ENCODE peak calls at places on chromosomes 7 and 10, in four cellular contexts. S, Z, Y and H are unnamed samples.

GRCh38 chr7:157444011-157444842 is 107.4 kb downstream of the DNAJB6 start:
- DNase-seq in S (no peak), Z (no peak), Y (no peak), H (no peak)

GRCh38 chr10:111076682-111077661 is at the start of gene ADRA2A:
- DNase-seq in S (peak; percentile 40), Z (peak; percentile 46), Y (peak; percentile 74), H (no peak)

GRCh38 chr10:125392140-125392539 is 231.8 kb upstream of the CTBP2 start:
- DNase-seq in S (no peak), Z (no peak), Y (no peak), H (no peak)

GRCh38 chr10:132931258-132931657 is 11.1 kb downstream of the CFAP46 start:
- DNase-seq in S (no peak), Z (no peak), Y (no peak), H (no peak)

GRCh38 chr10:128111686-128112085 is 14.5 kb downstream of the MKI67 start:
- DNase-seq in S (no peak), Z (no peak), Y (no peak), H (no peak)

GRCh38 chr7:14286036-14286435 is 296.6 kb upstream of the ETV1 start:
- DNase-seq in S (no peak), Z (no peak), Y (no peak), H (no peak)

GRCh38 chr10:34628174-34628802 is 186.8 kb downstream of the PARD3 start:
- DNase-seq in S (peak; percentile 62), Z (no peak), Y (peak; percentile 62), H (no peak)

GRCh38 chr7:40579401-40579800 is 444.6 kb downstream of the SUGCT start:
- DNase-seq in S (peak; percentile 71), Z (peak; percentile 84), Y (no peak), H (no peak)

GRCh38 chr7:19522486-19522885 is 186.4 kb downstream of the POLR1F start:
- DNase-seq in S (peak; percentile 85), Z (peak; percentile 79), Y (no peak), H (no peak)

GRCh38 chr7:117950601-117951278 is 77.5 kb upstream of the CTTNBP2 start:
- DNase-seq in S (no peak), Z (no peak), Y (peak; percentile 34), H (no peak)

GRCh38 chr10:74418285-74418872 is 267.4 kb downstream of the ADK start:
- DNase-seq in S (peak; percentile 16), Z (no peak), Y (peak; percentile 13), H (no peak)

GRCh38 chr7:64359543-64359942 is 45.8 kb downstream of the ZNF736 start:
- DNase-seq in S (no peak), Z (no peak), Y (no peak), H (no peak)

GRCh38 chr10:74058071-74058470 is 60.2 kb downstream of the VCL start:
- DNase-seq in S (no peak), Z (no peak), Y (no peak), H (peak; percentile 29)

GRCh38 chr10:71212249-71213126 is at the start of gene UNC5B:
- DNase-seq in S (peak; percentile 90), Z (peak; percentile 90), Y (peak; percentile 96), H (peak; percentile 80)
- H2AFZ ChIP-seq in S (peak within 1 kb of the TSS; percentile 56), Z (peak within 1 kb of the TSS; percentile 68), Y (peak within 1 kb of the TSS; percentile 66), H (peak within 1 kb of the TSS; percentile 37)

GRCh38 chr7:45150199-45150598 is 7.4 kb upstream of the RAMP3 start:
- DNase-seq in S (no peak), Z (no peak), Y (no peak), H (no peak)

GRCh38 chr7:45153238-45153637 is 4.4 kb upstream of the RAMP3 start:
- DNase-seq in S (no peak), Z (peak; percentile 12), Y (no peak), H (peak; percentile 30)

GRCh38 chr7:45149606-45150005 is 8.0 kb upstream of the RAMP3 start:
- DNase-seq in S (no peak), Z (no peak), Y (no peak), H (no peak)

GRCh38 chr7:45151131-45151684 is 6.4 kb upstream of the RAMP3 start:
- DNase-seq in S (no peak), Z (no peak), Y (no peak), H (no peak)

DNA sequence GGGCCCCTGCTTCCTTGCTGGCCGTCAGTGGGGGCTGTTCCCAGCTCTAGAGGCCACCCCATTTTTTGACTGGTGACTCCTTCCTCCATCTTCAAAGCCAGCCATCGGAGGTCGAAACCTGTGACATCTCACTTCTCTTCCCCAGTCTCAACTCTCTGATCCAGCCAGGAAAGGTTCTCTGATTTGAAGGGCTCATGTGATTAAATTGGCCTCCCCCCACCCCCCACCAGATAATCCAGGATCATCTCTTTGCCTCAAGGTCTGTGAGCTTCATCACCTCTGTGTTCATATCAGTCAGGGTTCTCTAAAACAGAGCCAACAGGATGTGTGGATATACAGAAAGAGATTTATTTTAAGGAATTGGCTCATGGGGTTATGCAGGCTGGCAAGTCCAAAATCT is 5.6 kb upstream of the RAMP3 start:
- DNase-seq in S (no peak), Z (no peak), Y (no peak), H (no peak)
- H3K4me2 ChIP-seq in S (no peak overlapping the region), Z (no peak overlapping the region), Y (no peak overlapping the region), H (no peak overlapping the region)

DNA sequence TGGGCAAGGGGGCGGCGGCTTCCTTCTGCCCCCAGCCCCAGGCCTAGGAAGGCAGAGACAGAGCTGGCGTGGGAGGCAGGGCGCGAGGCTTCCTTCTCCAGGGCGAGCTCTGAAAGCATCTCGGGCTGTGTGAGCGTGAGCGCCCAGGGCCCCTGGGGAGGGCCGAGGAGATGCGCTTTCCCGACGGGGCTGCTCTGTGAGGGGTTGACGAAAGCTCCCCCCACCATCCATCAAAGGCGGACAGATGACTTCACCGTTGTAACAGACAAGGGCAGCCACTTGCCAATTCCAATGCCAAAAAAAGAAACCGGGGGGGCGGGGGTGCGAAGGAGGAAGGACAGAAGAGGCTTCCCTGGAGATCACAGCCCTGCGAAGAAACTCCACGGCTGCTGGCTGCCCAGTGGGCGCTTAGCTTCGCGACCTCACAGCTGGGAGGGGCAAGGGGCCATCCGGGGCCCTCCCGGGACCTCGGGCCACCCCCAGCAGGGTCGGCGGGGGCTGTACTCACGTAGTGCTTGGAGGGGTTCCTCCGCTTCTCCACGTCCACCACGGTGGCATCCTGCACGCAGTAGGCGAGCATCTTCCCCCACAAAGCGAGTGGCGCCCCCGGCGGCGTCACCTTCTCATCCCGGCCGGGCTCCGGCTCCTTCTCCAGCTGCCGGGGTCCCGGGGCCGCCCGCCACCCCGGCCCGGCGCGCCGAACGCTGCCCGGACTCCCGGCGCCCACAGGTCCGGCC is 521 bp downstream of the SH3PXD2A start:
- DNase-seq in S (peak; percentile 41), Z (peak; percentile 66), Y (peak; percentile 56), H (no peak)
- H2AFZ ChIP-seq in S (peak overlapping the region; percentile 37), Z (no peak overlapping the region), Y (peak overlapping the region; percentile 73), H (no peak overlapping the region)

GRCh38 chr10:123995461-123996131 is 97.8 kb downstream of the CHST15 start:
- DNase-seq in S (peak; percentile 96), Z (peak; percentile 90), Y (peak; percentile 77), H (peak; percentile 78)
- H3K4me2 ChIP-seq in S (peak overlapping the region; percentile 94), Z (peak overlapping the region; percentile 71), Y (peak overlapping the region; percentile 77), H (peak overlapping the region; percentile 69)

DNA sequence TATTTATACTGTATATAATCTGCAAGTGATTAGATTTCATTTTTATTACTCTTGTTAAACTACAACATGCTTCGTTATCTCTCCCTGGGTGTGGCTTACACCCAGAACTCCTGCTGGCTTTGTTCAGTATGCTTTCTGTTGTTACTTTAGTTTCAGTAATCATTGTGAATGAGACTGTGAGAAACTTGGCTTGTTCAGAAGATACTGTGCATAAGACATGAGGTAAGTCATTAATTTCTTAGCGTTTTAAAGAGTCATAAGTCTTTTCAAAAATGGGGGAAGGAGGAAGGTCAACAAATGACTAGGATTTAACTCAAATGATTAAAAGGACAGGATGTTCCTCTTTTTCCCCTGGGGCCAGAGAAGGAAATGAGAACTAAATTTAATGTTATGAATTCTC is 11.6 kb upstream of the ADD3 start:
- DNase-seq in S (no peak), Z (no peak), Y (peak; percentile 43), H (peak; percentile 23)
- H2AFZ ChIP-seq in S (no peak overlapping the region), Z (no peak overlapping the region), Y (no peak overlapping the region), H (peak overlapping the region; percentile 19)

GRCh38 chr10:122375761-122376160 is 1.3 kb downstream of the PLEKHA1 start:
- DNase-seq in S (no peak), Z (no peak), Y (no peak), H (no peak)

GRCh38 chr10:122373713-122374112 is 795 bp upstream of the PLEKHA1 start:
- DNase-seq in S (peak; percentile 43), Z (no peak), Y (peak; percentile 49), H (no peak)

GRCh38 chr10:122374859-122375721 is 582 bp downstream of the PLEKHA1 start:
- DNase-seq in S (peak; percentile 69), Z (peak; percentile 83), Y (peak; percentile 85), H (peak; percentile 71)

GRCh38 chr10:122373108-122373507 is 1.4 kb upstream of the PLEKHA1 start:
- DNase-seq in S (no peak), Z (no peak), Y (no peak), H (no peak)

GRCh38 chr10:122374246-122374858 is at the start of gene PLEKHA1:
- DNase-seq in S (peak; percentile 95), Z (peak; percentile 96), Y (peak; percentile 98), H (peak; percentile 94)
- H3K4me2 ChIP-seq in S (peak within 1 kb of the TSS; percentile 99), Z (peak within 1 kb of the TSS; percentile 97), Y (peak within 1 kb of the TSS; percentile 87), H (peak within 1 kb of the TSS; percentile 68)

GRCh38 chr10:115936926-115937755 is 335.9 kb downstream of the GFRA1 start:
- DNase-seq in S (peak; percentile 82), Z (peak; percentile 45), Y (no peak), H (no peak)
- H2AFZ ChIP-seq in S (no peak overlapping the region), Z (no peak overlapping the region), Y (no peak overlapping the region), H (no peak overlapping the region)